ENCODE peak calls at places on chromosomes 12 and 14, in six cellular contexts. One of them, this sample, is unnamed.

GRCh38 chr12:6132496-6132895 is 8.0 kb upstream of the VWF start:
- DNase-seq in psoas muscle: no peak
- DNase-seq in H9: no peak
- DNase-seq in left ventricle myocardium inferior: no peak
- DNase-seq in thoracic aorta: no peak
- DNase-seq in spleen: no peak
- DNase-seq in this sample: no peak

GRCh38 chr14:103445783-103446182 is 60.6 kb downstream of the MARK3 start:
- DNase-seq in psoas muscle: no peak
- DNase-seq in thoracic aorta: no peak
- DNase-seq in spleen: no peak
- DNase-seq in left ventricle myocardium inferior: no peak
- DNase-seq in H9: no peak
- DNase-seq in this sample: no peak

GRCh38 chr12:93245543-93245942 is 132.2 kb upstream of the NUDT4 start:
- DNase-seq in left ventricle myocardium inferior: no peak
- DNase-seq in H9: no peak
- DNase-seq in psoas muscle: no peak
- DNase-seq in thoracic aorta: no peak
- DNase-seq in spleen: peak
- DNase-seq in this sample: no peak

GRCh38 chr12:81499809-81500208 is 259.3 kb downstream of the PPFIA2 start:
- DNase-seq in psoas muscle: no peak
- DNase-seq in spleen: no peak
- DNase-seq in H9: no peak
- DNase-seq in thoracic aorta: no peak
- DNase-seq in left ventricle myocardium inferior: no peak
- DNase-seq in this sample: no peak

GRCh38 chr12:104687823-104688573 is 231.2 kb downstream of the CHST11 start:
- DNase-seq in H9: no peak
- DNase-seq in psoas muscle: no peak
- DNase-seq in spleen: no peak
- DNase-seq in thoracic aorta: no peak
- DNase-seq in left ventricle myocardium inferior: no peak
- DNase-seq in this sample: no peak

GRCh38 chr12:116454950-116455447 is 104.2 kb upstream of the MAP1LC3B2 start:
- DNase-seq in psoas muscle: no peak
- DNase-seq in spleen: no peak
- DNase-seq in thoracic aorta: no peak
- DNase-seq in H9: no peak
- DNase-seq in left ventricle myocardium inferior: no peak
- DNase-seq in this sample: no peak

GRCh38 chr14:72666610-72667009 is 227.3 kb downstream of the DPF3 start:
- DNase-seq in psoas muscle: no peak
- DNase-seq in thoracic aorta: no peak
- DNase-seq in H9: no peak
- DNase-seq in left ventricle myocardium inferior: no peak
- DNase-seq in spleen: no peak
- DNase-seq in this sample: no peak

GRCh38 chr14:55721353-55721752 is 141.3 kb downstream of the KTN1 start:
- DNase-seq in H9: no peak
- DNase-seq in left ventricle myocardium inferior: no peak
- DNase-seq in thoracic aorta: no peak
- DNase-seq in spleen: no peak
- DNase-seq in psoas muscle: no peak
- DNase-seq in this sample: no peak

GRCh38 chr14:74638066-74638465 is 26.0 kb upstream of the LTBP2 start:
- DNase-seq in left ventricle myocardium inferior: no peak
- DNase-seq in spleen: peak
- DNase-seq in thoracic aorta: no peak
- DNase-seq in psoas muscle: no peak
- DNase-seq in H9: no peak
- DNase-seq in this sample: no peak

GRCh38 chr14:95483843-95484165 is 32.6 kb downstream of the SYNE3 start:
- DNase-seq in thoracic aorta: no peak
- DNase-seq in H9: no peak
- DNase-seq in left ventricle myocardium inferior: no peak
- DNase-seq in spleen: no peak
- DNase-seq in psoas muscle: no peak
- DNase-seq in this sample: no peak
- H3K27ac ChIP-seq in thoracic aorta: peak
- H3K27ac ChIP-seq in H9: no peak
- H3K27ac ChIP-seq in left ventricle myocardium inferior: peak
- H3K27ac ChIP-seq in spleen: peak
- H3K27ac ChIP-seq in psoas muscle: peak
- H3K27ac ChIP-seq in this sample: peak

GRCh38 chr12:1488908-1489381 is 105.4 kb downstream of the FBXL14 start:
- DNase-seq in left ventricle myocardium inferior: no peak
- DNase-seq in thoracic aorta: no peak
- DNase-seq in psoas muscle: no peak
- DNase-seq in spleen: no peak
- DNase-seq in H9: no peak
- DNase-seq in this sample: no peak
- H3K27ac ChIP-seq in left ventricle myocardium inferior: no peak
- H3K27ac ChIP-seq in thoracic aorta: no peak
- H3K27ac ChIP-seq in psoas muscle: no peak
- H3K27ac ChIP-seq in spleen: peak
- H3K27ac ChIP-seq in H9: no peak
- H3K27ac ChIP-seq in this sample: no peak

GRCh38 chr12:30533518-30533917 is 162.2 kb downstream of the IPO8 start:
- DNase-seq in thoracic aorta: no peak
- DNase-seq in psoas muscle: no peak
- DNase-seq in H9: no peak
- DNase-seq in spleen: no peak
- DNase-seq in left ventricle myocardium inferior: no peak
- DNase-seq in this sample: no peak

GRCh38 chr12:30525171-30525570 is 170.5 kb downstream of the IPO8 start:
- DNase-seq in H9: no peak
- DNase-seq in psoas muscle: no peak
- DNase-seq in thoracic aorta: no peak
- DNase-seq in spleen: no peak
- DNase-seq in left ventricle myocardium inferior: no peak
- DNase-seq in this sample: no peak

GRCh38 chr12:30531731-30532678 is 163.7 kb downstream of the IPO8 start:
- DNase-seq in thoracic aorta: no peak
- DNase-seq in spleen: no peak
- DNase-seq in left ventricle myocardium inferior: no peak
- DNase-seq in psoas muscle: no peak
- DNase-seq in H9: no peak
- DNase-seq in this sample: no peak

DNA sequence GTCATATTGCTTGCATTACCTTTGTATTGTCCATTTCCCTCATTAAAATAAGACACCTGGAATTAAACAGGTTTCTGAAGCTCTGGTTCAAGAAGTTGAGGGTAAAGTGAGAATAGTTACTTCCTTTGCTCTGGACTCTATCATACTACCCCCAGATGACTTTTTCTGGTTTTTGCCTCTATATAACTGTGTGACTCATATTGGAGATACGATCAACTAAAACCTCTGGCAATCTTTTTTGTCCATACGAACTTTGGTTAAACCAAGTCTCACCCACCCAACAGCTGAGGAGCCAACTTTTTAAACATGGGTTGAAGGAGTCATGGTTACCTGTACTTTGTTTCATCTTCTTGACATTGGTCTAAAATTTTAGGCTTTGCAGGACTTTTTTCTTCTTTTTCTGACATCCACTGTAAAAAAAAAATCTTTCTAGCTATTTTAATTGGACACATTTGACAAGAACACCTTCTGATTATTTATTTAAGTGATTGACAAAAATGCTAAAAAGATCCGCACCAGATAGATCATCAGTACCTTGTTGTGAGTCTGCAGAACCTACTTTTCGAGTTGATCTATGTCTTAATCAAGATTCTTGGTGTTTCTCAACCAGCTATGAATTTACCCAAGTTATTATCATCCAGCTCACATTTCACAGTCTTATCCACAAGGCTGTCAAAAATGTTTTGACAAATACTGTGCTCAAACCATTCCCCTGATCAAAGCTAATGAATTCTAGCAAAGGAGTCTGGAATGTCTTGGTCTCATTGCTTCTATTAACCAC is 166.0 kb downstream of the IPO8 start:
- DNase-seq in H9: no peak
- DNase-seq in psoas muscle: no peak
- DNase-seq in thoracic aorta: no peak
- DNase-seq in spleen: no peak
- DNase-seq in left ventricle myocardium inferior: no peak
- DNase-seq in this sample: no peak
- H3K27ac ChIP-seq in H9: no peak
- H3K27ac ChIP-seq in psoas muscle: no peak
- H3K27ac ChIP-seq in thoracic aorta: no peak
- H3K27ac ChIP-seq in spleen: no peak
- H3K27ac ChIP-seq in left ventricle myocardium inferior: no peak
- H3K27ac ChIP-seq in this sample: no peak

GRCh38 chr12:24489939-24490338 is 459.0 kb downstream of the BCAT1 start:
- DNase-seq in left ventricle myocardium inferior: no peak
- DNase-seq in H9: no peak
- DNase-seq in spleen: no peak
- DNase-seq in psoas muscle: no peak
- DNase-seq in thoracic aorta: no peak
- DNase-seq in this sample: no peak
- H3K27ac ChIP-seq in left ventricle myocardium inferior: no peak
- H3K27ac ChIP-seq in H9: no peak
- H3K27ac ChIP-seq in spleen: no peak
- H3K27ac ChIP-seq in psoas muscle: no peak
- H3K27ac ChIP-seq in thoracic aorta: peak
- H3K27ac ChIP-seq in this sample: peak

GRCh38 chr14:63454436-63454835 is 88.7 kb downstream of the PPP2R5E start:
- DNase-seq in left ventricle myocardium inferior: no peak
- DNase-seq in H9: no peak
- DNase-seq in spleen: no peak
- DNase-seq in psoas muscle: no peak
- DNase-seq in thoracic aorta: no peak
- DNase-seq in this sample: no peak
- H3K27ac ChIP-seq in left ventricle myocardium inferior: no peak
- H3K27ac ChIP-seq in H9: no peak
- H3K27ac ChIP-seq in spleen: no peak
- H3K27ac ChIP-seq in psoas muscle: no peak
- H3K27ac ChIP-seq in thoracic aorta: no peak
- H3K27ac ChIP-seq in this sample: no peak

DNA sequence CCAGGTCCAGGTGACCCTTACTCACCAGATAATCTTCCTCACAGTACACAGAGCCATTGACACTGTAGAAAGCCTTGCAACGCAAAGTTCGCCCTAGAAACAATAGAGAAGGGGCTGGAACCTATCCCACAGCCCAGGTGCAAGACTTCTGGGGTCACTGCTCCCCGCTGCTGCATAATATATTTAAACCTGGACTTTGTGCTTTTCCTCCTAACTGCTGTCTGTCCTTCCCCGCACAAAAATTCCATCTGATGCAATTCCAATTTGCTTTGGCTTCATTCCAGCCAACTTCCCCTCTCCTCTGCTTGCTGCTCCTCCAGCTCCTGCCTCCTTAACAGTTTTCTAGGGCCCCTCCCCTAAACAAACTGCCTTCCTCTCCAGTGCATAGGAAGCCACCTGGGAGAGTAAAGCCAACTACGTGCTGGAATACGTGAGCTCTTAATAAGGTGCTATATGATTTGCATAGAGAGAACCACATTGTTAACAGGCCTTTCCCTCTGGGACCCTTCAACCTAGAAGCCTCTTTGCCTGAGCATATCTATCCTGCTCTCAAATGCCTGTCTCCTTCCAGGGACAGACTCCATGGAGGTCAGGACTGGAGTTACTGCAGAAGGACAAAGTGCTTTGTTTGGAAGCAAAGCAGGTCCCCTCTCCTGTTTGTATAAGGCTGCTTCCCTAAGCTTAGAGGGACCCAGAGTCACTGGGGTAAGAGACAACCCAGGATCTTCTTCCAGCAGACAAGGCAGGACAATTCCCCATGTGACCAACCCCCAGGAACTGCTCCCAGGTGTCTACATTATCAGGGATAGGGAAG is 5.5 kb downstream of the AJUBA start:
- DNase-seq in thoracic aorta: no peak
- DNase-seq in left ventricle myocardium inferior: no peak
- DNase-seq in psoas muscle: no peak
- DNase-seq in spleen: no peak
- DNase-seq in H9: no peak
- DNase-seq in this sample: no peak
- H3K27ac ChIP-seq in thoracic aorta: peak
- H3K27ac ChIP-seq in left ventricle myocardium inferior: peak
- H3K27ac ChIP-seq in psoas muscle: no peak
- H3K27ac ChIP-seq in spleen: peak
- H3K27ac ChIP-seq in H9: peak
- H3K27ac ChIP-seq in this sample: peak

DNA sequence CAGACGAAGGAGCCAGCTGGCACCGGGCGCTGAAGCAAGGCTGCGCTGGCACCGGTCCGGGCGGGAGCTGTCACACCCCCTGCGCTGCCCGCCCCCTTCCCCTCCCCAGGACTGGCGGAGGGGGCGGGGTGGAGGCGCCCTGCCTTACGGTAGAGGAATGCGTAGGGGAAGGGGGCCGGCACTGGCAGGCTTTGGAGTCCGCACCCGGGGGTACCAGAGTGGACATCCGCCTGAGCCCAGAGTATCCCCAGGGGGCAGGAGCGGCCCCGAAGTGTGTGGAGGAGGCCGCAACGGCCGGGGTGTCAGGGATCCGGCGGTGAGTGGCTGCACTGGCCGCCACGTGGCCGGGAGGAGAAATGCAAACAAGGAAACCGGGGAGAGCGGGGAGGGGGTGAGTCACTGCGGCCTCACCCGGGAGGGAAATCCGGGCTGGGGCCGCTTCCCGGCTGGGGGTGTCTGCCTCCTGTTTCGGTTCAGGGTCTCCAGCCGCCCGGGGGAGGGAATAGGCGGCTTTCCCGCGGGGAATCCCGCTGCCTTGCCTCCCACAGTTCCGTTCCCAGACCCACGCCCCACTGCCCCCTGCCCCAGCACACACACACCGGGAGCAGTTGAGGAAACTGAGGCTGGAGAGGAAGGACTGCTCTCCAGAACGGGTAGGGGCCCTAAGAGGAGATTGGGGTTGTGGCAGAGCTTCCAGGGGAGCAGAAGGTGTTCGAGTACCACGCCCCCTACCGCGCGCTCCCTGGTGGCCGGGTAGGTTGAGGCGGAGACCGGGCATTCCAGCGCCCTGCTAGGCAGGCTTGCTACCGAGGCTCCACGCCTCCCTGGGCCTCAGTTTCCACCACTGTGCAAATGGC is at the start of gene RAPGEF3:
- DNase-seq in psoas muscle: peak
- DNase-seq in spleen: peak
- DNase-seq in left ventricle myocardium inferior: peak
- DNase-seq in H9: peak
- DNase-seq in thoracic aorta: peak
- DNase-seq in this sample: peak
- H3K27ac ChIP-seq in psoas muscle: peak
- H3K27ac ChIP-seq in spleen: peak
- H3K27ac ChIP-seq in left ventricle myocardium inferior: peak
- H3K27ac ChIP-seq in H9: no peak
- H3K27ac ChIP-seq in thoracic aorta: peak
- H3K27ac ChIP-seq in this sample: peak